ENCODE peak calls at places on chromosomes 13 and 19, in eight cellular contexts. L is cardiac fibroblast; B is dermis blood vessel endothelial cell; U is activated CD4-positive, alpha-beta T cell treated with anti-CD3 and anti-CD28 coated beads for 48 hours; W is neural progenitor cell; H is foreskin fibroblast; C is substantia nigra; J is RCC 7860. Z is an unnamed sample.

GRCh38 chr13:40026174-40026585 is 370.7 kb downstream of the COG6 start:
- DNase-seq in J (peak; percentile 9), W (no peak), C (no peak), U (peak; percentile 76), H (peak; percentile 4), B (no peak), L (peak; percentile 12), Z (no peak)

GRCh38 chr19:42301646-42302204 is at the start of gene PRR19:
- DNase-seq in H (no peak), L (no peak), C (no peak), B (peak; percentile 19), U (peak; percentile 51), J (no peak), W (peak; percentile 58), Z (no peak)

GRCh38 chr19:56091751-56092546 is 29.1 kb downstream of the ZNF787 start:
- DNase-seq in B (no peak), H (no peak), W (no peak), L (no peak), J (peak; percentile 26), C (no peak), U (no peak), Z (no peak)

GRCh38 chr13:75656590-75656989 is 20.5 kb downstream of the LMO7 start:
- DNase-seq in U (no peak), J (no peak), W (no peak), H (no peak), L (peak; percentile 68), B (no peak), C (no peak), Z (no peak)

GRCh38 chr19:38024991-38025716 is 118.1 kb downstream of the SIPA1L3 start:
- DNase-seq in J (no peak), W (no peak), L (no peak), B (peak; percentile 69), H (no peak), U (no peak), C (no peak), Z (no peak)

GRCh38 chr19:12773571-12773970 is 1.8 kb downstream of the HOOK2 start:
- DNase-seq in H (no peak), J (no peak), C (no peak), L (peak; percentile 47), U (no peak), B (no peak), W (no peak), Z (peak; percentile 41)

GRCh38 chr13:87255394-87255793 is 415.8 kb upstream of the SLITRK5 start:
- DNase-seq in J (no peak), B (no peak), C (no peak), L (no peak), U (no peak), H (no peak), W (no peak), Z (no peak)

GRCh38 chr13:84645196-84646071 is 763.2 kb upstream of the SLITRK1 start:
- DNase-seq in U (no peak), H (peak; percentile 28), L (peak; percentile 17), J (no peak), C (no peak), W (no peak), B (no peak), Z (peak; percentile 35)

GRCh38 chr19:44685877-44686276 is 13.1 kb upstream of the CEACAM16 start:
- DNase-seq in U (no peak), J (peak; percentile 40), H (peak; percentile 29), B (peak; percentile 57), L (peak; percentile 70), C (no peak), W (no peak), Z (peak; percentile 72)

GRCh38 chr13:93847162-93847561 is 620.6 kb downstream of the GPC6 start:
- DNase-seq in U (peak; percentile 3), C (no peak), B (no peak), J (peak; percentile 44), L (peak; percentile 82), H (peak; percentile 50), W (no peak), Z (peak; percentile 80)

GRCh38 chr19:46493236-46494114 is 2.2 kb downstream of the PNMA8B start:
- DNase-seq in J (no peak), W (peak; percentile 62), C (no peak), L (peak; percentile 20), U (peak; percentile 46), H (no peak), B (no peak), Z (no peak)

GRCh38 chr13:52848455-52849190 is at the start of gene PCDH8:
- DNase-seq in J (no peak), H (no peak), W (peak; percentile 96), B (peak; percentile 27), C (no peak), L (no peak), U (peak; percentile 43), Z (no peak)

GRCh38 chr19:2494447-2495129 is 18.7 kb downstream of the GADD45B start:
- DNase-seq in L (peak; percentile 87), H (peak; percentile 75), W (peak; percentile 75), B (peak; percentile 73), C (no peak), J (peak; percentile 31), U (peak; percentile 61), Z (peak; percentile 96)

GRCh38 chr13:113116871-113117271 is 5.7 kb upstream of the F10 start:
- DNase-seq in C (no peak), W (no peak), U (no peak), L (no peak), J (no peak), H (no peak), B (no peak), Z (no peak)

GRCh38 chr19:47765522-47766358 is 12.8 kb upstream of the SELENOW start:
- DNase-seq in C (peak; percentile 21), B (peak; percentile 86), J (no peak), W (peak; percentile 78), L (peak; percentile 65), H (peak; percentile 34), U (peak; percentile 53), Z (peak; percentile 72)

GRCh38 chr13:23159205-23159586 is 21.6 kb upstream of the SGCG start:
- DNase-seq in U (peak; percentile 56), W (peak; percentile 82), L (peak; percentile 53), J (no peak), H (peak; percentile 1), B (peak; percentile 25), C (no peak), Z (no peak)

GRCh38 chr13:65929436-65929835 is 1300.7 kb downstream of the PCDH9 start:
- DNase-seq in B (no peak), C (no peak), H (no peak), W (no peak), J (no peak), U (no peak), L (peak; percentile 23), Z (peak; percentile 17)

GRCh38 chr13:96822900-96823299 is 171.4 kb downstream of the OXGR1 start:
- DNase-seq in W (peak; percentile 50), H (no peak), C (no peak), U (no peak), J (no peak), B (peak; percentile 25), L (peak; percentile 54), Z (peak; percentile 9)

Z was measured in mesenchymal stem cell.